ENCODE peak calls at places on chromosomes 6 and 20, in four cellular contexts. M is SJSA1, B is pancreas, I is breast epithelium. A is an unnamed sample.

GRCh38 chr20:5780233-5781217 is 30.3 kb downstream of the SHLD1 start:
- DNase-seq in I (no peak), M (no peak), B (no peak), A (peak; percentile 67)

GRCh38 chr6:63434936-63435335 is 115.2 kb upstream of the LGSN start:
- DNase-seq in M (no peak), B (no peak), I (no peak), A (no peak)

GRCh38 chr20:25071722-25072121 is 10.2 kb downstream of the VSX1 start:
- DNase-seq in B (no peak), I (peak; percentile 19), M (no peak), A (no peak)

GRCh38 chr6:38172739-38173415 is 353.4 kb downstream of the ZFAND3 start:
- DNase-seq in I (no peak), M (no peak), B (no peak), A (peak; percentile 70)

GRCh38 chr6:143553337-143553736 is 41.8 kb upstream of the FUCA2 start:
- DNase-seq in I (no peak), B (no peak), M (no peak), A (no peak)

GRCh38 chr20:14947536-14947935 is 610.1 kb upstream of the FLRT3 start:
- DNase-seq in B (no peak), I (no peak), M (no peak), A (no peak)

GRCh38 chr6:134414793-134415192 is 96.9 kb upstream of the SGK1 start:
- DNase-seq in I (no peak), M (no peak), B (no peak), A (no peak)

GRCh38 chr20:4726710-4727391 is 5.1 kb downstream of the PRND start:
- DNase-seq in I (no peak), M (peak; percentile 11), B (no peak), A (peak; percentile 71)

GRCh38 chr6:101398716-101399626 is 5.5 kb downstream of the GRIK2 start:
- DNase-seq in I (no peak), B (no peak), M (no peak), A (no peak)

GRCh38 chr6:130779658-130780033 is 47.6 kb upstream of the SMLR1 start:
- DNase-seq in B (no peak), I (no peak), M (no peak), A (no peak)

GRCh38 chr6:138087549-138087948 is 19.7 kb downstream of the PERP start:
- DNase-seq in M (peak; percentile 31), B (no peak), I (no peak), A (peak; percentile 13)

GRCh38 chr6:136487746-136488145 is 62.5 kb downstream of the MAP7 start:
- DNase-seq in M (no peak), I (no peak), B (no peak), A (no peak)

GRCh38 chr6:111880181-111880944 is 7.1 kb upstream of the FYN start:
- DNase-seq in M (peak; percentile 54), I (no peak), B (no peak), A (no peak)

GRCh38 chr20:43508106-43508505 is 609 bp downstream of the L3MBTL1 start:
- DNase-seq in I (no peak), B (no peak), M (no peak), A (no peak)

GRCh38 chr6:118677193-118677592 is 25.8 kb upstream of the CEP85L start:
- DNase-seq in I (no peak), B (no peak), M (no peak), A (no peak)

GRCh38 chr20:41316602-41317535 is 662 bp downstream of the ZHX3 start:
- DNase-seq in B (peak; percentile 76), I (peak; percentile 68), M (peak; percentile 80), A (peak; percentile 62)

GRCh38 chr20:6660441-6660840 is 107.0 kb upstream of the BMP2 start:
- DNase-seq in B (peak; percentile 23), M (no peak), I (no peak), A (peak; percentile 93)

GRCh38 chr6:112086744-112087135 is 542 bp downstream of the TUBE1 start:
- DNase-seq in I (no peak), M (peak; percentile 67), B (no peak), A (no peak)

GRCh38 chr20:11178946-11179654 is 505.3 kb upstream of the JAG1 start:
- DNase-seq in B (no peak), I (no peak), M (peak; percentile 41), A (peak; percentile 20)

GRCh38 chr6:146433881-146434741 is 109.5 kb upstream of the RAB32 start:
- DNase-seq in M (no peak), I (no peak), B (peak; percentile 16), A (no peak)

GRCh38 chr6:143021543-143021942 is 39.1 kb upstream of the AIG1 start:
- DNase-seq in M (no peak), B (no peak), I (no peak), A (no peak)

GRCh38 chr6:101830501-101831031 is 437.1 kb downstream of the GRIK2 start:
- DNase-seq in B (no peak), I (no peak), M (peak; percentile 32), A (no peak)

GRCh38 chr6:142014515-142014914 is 118.2 kb upstream of the GJE1 start:
- DNase-seq in I (no peak), B (no peak), M (peak; percentile 93), A (no peak)

GRCh38 chr6:80517525-80517924 is 411.1 kb downstream of the BCKDHB start:
- DNase-seq in B (no peak), M (no peak), I (no peak), A (no peak)

GRCh38 chr20:21523398-21523868 is 9.6 kb upstream of the NKX2-2 start:
- DNase-seq in M (no peak), B (no peak), I (no peak), A (no peak)

GRCh38 chr6:27871919-27872633 is 40.1 kb downstream of the OR2B2 start:
- DNase-seq in B (peak; percentile 76), I (peak; percentile 68), M (peak; percentile 93), A (peak; percentile 98)

GRCh38 chr20:11582073-11582472 is 335.6 kb upstream of the BTBD3 start:
- DNase-seq in M (no peak), B (no peak), I (no peak), A (no peak)

GRCh38 chr6:138817799-138818198 is 21.9 kb downstream of the ECT2L start:
- DNase-seq in I (peak; percentile 83), M (peak; percentile 37), B (peak; percentile 73), A (peak; percentile 93)

GRCh38 chr6:90538651-90539050 is 48.2 kb downstream of the MAP3K7 start:
- DNase-seq in M (no peak), I (no peak), B (no peak), A (peak; percentile 66)

GRCh38 chr6:81814365-81815109 is 62.1 kb upstream of the TENT5A start:
- DNase-seq in M (no peak), I (no peak), B (no peak), A (no peak)

GRCh38 chr6:87664943-87665342 is 37.1 kb downstream of the AKIRIN2 start:
- DNase-seq in B (no peak), I (no peak), M (no peak), A (no peak)

GRCh38 chr6:87669051-87669450 is 33.0 kb downstream of the AKIRIN2 start:
- DNase-seq in M (no peak), I (no peak), B (no peak), A (no peak)

GRCh38 chr6:87670707-87671106 is 31.3 kb downstream of the AKIRIN2 start:
- DNase-seq in B (no peak), I (no peak), M (no peak), A (no peak)

GRCh38 chr6:87667032-87667431 is 35.0 kb downstream of the AKIRIN2 start:
- DNase-seq in M (no peak), I (no peak), B (no peak), A (no peak)

DNA sequence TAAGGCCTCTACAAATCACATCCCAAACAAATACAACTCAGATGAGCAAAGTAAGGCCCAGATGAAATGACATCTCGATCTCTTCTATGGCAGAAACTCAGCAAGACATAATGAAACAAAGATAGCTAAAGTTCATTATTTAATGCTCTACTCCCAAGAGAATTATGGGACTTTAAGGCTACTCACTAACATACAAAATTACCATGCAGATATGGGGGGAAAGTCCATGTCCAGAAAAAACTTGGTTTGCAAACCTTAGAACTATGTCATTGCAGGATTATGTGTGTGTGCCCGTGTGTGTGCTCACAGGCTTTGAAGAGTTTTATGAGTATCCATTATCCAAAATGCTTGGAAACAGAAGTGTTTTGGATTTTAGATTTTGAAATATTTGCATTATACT is 34.0 kb downstream of the AKIRIN2 start:
- DNase-seq in B (no peak), I (no peak), M (no peak), A (no peak)
- H3K27ac ChIP-seq in B (no peak overlapping the region), I (no peak overlapping the region), M (no peak overlapping the region), A (no peak overlapping the region)

DNA sequence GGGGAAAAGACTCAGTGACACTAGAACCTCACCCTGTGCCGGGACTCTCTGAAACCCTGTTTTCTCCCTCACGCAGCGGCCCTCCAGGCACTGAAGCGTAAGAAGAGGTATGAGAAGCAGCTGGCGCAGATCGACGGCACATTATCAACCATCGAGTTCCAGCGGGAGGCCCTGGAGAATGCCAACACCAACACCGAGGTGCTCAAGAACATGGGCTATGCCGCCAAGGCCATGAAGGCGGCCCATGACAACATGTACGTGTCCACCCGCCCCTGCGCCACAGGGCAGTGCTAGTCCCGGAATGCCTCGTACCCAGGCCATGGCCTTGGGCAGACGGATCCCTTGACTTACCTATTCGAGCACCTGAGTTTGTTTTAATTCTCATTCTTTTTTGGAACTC is 37.2 kb downstream of the CHMP4B start:
- DNase-seq in B (no peak), I (no peak), M (no peak), A (no peak)
- H3K4me1 ChIP-seq in B (peaks cover 10% of the 10 kb centered on the region), I (no peaks in the 10 kb centered on the region), M (no peaks in the 10 kb centered on the region), A (no peaks in the 10 kb centered on the region)

DNA sequence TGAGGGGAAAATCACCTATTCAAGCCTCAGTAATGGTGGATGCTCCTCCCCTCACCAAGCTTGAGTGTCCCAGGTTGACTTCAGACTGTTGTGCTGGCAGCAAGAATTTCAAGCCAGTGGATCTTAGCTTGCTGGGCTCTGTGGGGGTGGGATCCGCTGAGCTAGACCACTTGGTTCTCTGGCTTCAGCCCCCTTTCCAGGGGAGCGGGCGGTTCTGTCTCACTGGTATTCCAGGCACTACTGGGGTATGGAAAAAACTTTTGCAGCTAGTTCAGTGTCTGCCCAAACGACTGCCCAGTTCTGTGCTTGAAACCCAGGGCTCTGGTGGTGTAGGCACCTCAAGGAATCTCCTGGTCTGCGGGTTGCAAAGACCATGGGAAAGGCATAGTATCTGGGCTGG is 42.9 kb upstream of the UFL1 start:
- DNase-seq in B (no peak), I (no peak), M (no peak), A (no peak)
- H3K9me3 ChIP-seq in B (no peaks in the 10 kb centered on the region), I (peaks cover 2% of the 10 kb centered on the region), M (no peaks in the 10 kb centered on the region), A (no peaks in the 10 kb centered on the region)

DNA sequence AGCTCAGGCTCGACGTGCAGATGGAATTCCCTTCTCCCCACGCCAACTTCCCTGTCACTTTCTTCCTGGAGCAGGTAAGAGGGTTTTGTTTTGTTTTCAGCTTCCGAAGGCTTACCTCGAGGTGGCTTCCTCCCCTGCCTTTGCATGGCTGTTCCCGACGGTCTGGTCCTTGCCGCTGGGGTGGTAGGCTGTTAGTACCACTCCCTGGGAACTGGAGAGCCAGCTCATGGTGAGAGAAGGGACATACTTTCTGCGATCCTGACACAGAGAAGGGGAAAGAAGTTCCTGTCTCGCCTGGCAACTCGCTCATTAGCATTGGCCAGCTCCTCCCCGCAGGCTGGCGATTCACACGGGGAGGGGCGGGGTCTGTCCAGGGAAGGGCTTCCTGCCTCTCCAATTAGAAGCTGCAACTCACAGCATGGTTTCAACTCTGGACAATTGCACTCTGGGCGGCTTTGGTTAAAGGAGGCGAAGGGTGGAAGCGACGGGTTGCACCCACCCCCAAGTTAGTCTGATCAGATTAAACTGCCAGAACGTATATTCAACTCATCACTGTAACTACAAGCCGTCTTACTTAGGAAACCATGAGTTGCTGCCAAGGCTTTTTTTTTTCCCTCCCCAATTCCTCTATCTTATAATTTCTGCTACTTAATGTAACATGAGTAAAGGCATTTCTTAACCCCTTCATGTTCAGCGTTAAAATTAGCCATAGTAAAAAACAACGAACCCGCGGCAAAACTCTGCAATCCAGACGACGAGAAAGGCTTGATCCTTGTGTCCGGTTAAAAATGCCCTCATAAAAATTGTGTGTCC is at the start of gene ARHGAP18:
- DNase-seq in B (peak; percentile 92), I (peak; percentile 84), M (peak; percentile 91), A (peak; percentile 97)
- H3K27ac ChIP-seq in B (peak within 1 kb of the TSS; percentile 69), I (peak within 1 kb of the TSS; percentile 91), M (peak within 1 kb of the TSS; percentile 32), A (peak within 1 kb of the TSS; percentile 89)

GRCh38 chr6:132607544-132608233 is 16.4 kb downstream of the TAAR2 start:
- DNase-seq in I (no peak), B (no peak), M (no peak), A (peak; percentile 92)
- H3K4me1 ChIP-seq in I (no peaks in the 10 kb centered on the region), B (peaks cover 8% of the 10 kb centered on the region), M (no peaks in the 10 kb centered on the region), A (peaks cover 8% of the 10 kb centered on the region)

A was measured in small intestine.